ENCODE peak calls at places on chromosomes 12 and 14, in seven cellular contexts. Z is kidney epithelial cell, E is fibroblast of lung, U is mucosa of descending colon, D is GM23338, F is GM12864, T is astrocyte of the spinal cord. K is an unnamed sample.

GRCh38 chr12:630656-631632 is 32.3 kb downstream of the NINJ2 start:
- DNase-seq in D (peak; percentile 67), E (no peak), F (no peak), Z (no peak), T (no peak), U (peak; percentile 86), K (no peak)

GRCh38 chr14:54251356-54251755 is 145.5 kb upstream of the CDKN3 start:
- DNase-seq in F (no peak), E (no peak), T (no peak), Z (no peak), U (no peak), D (no peak), K (peak; percentile 21)

GRCh38 chr12:43789941-43790340 is 16.2 kb downstream of the TWF1 start:
- DNase-seq in D (no peak), Z (no peak), U (no peak), E (peak; percentile 63), F (no peak), T (peak; percentile 48), K (peak; percentile 82)

GRCh38 chr12:44457465-44457864 is 418.6 kb downstream of the NELL2 start:
- DNase-seq in F (no peak), D (peak; percentile 4), U (no peak), E (no peak), T (no peak), Z (no peak), K (no peak)

GRCh38 chr12:97637770-97638169 is 175.2 kb downstream of the RMST start:
- DNase-seq in D (no peak), F (no peak), T (peak; percentile 13), Z (peak; percentile 35), U (no peak), E (no peak), K (no peak)

GRCh38 chr14:94921870-94922585 is 152.1 kb upstream of the GSC start:
- DNase-seq in E (no peak), T (no peak), D (no peak), U (no peak), Z (no peak), F (no peak), K (peak; percentile 65)

GRCh38 chr12:15546102-15546701 is 223.9 kb downstream of the PTPRO start:
- DNase-seq in U (no peak), D (no peak), F (peak; percentile 13), T (no peak), E (no peak), Z (no peak), K (no peak)

GRCh38 chr14:94337274-94337673 is 14.1 kb upstream of the SERPINA6 start:
- DNase-seq in U (no peak), T (peak; percentile 48), E (peak; percentile 49), Z (no peak), F (no peak), D (no peak), K (peak; percentile 81)

GRCh38 chr14:106840258-106840657 is 1313.9 kb downstream of the TMEM121 start:
- DNase-seq in Z (no peak), T (no peak), U (no peak), E (no peak), D (no peak), F (no peak), K (no peak)

GRCh38 chr12:122880668-122881067 is 15.3 kb downstream of the VPS37B start:
- DNase-seq in F (no peak), T (peak; percentile 67), U (no peak), E (peak; percentile 61), Z (peak; percentile 42), D (peak; percentile 73), K (peak; percentile 81)

GRCh38 chr14:68665116-68665515 is 127.8 kb downstream of the ZFP36L1 start:
- DNase-seq in T (peak; percentile 54), E (peak; percentile 71), U (no peak), Z (no peak), D (no peak), F (no peak), K (peak; percentile 88)

GRCh38 chr12:88272456-88272855 is 130.3 kb downstream of the TMTC3 start:
- DNase-seq in E (no peak), U (no peak), D (no peak), F (no peak), T (no peak), Z (no peak), K (peak; percentile 28)

GRCh38 chr12:90163975-90164374 is 455.3 kb upstream of the ATP2B1 start:
- DNase-seq in U (no peak), E (no peak), F (no peak), D (peak; percentile 39), T (no peak), Z (no peak), K (peak; percentile 18)
- H3K4me3 ChIP-seq in U (no peak overlapping the region), E (no peak overlapping the region), F (no peak overlapping the region), D (no peak overlapping the region), T (no peak overlapping the region), Z (no peak overlapping the region), K (no peak overlapping the region)

GRCh38 chr14:96069421-96069820 is 30.3 kb downstream of the C14orf132 start:
- DNase-seq in Z (no peak), F (no peak), T (no peak), D (no peak), U (no peak), E (no peak), K (no peak)
- H3K4me3 ChIP-seq in Z (no peak overlapping the region), F (no peak overlapping the region), T (no peak overlapping the region), D (no peak overlapping the region), U (no peak overlapping the region), E (no peak overlapping the region), K (no peak overlapping the region)

DNA sequence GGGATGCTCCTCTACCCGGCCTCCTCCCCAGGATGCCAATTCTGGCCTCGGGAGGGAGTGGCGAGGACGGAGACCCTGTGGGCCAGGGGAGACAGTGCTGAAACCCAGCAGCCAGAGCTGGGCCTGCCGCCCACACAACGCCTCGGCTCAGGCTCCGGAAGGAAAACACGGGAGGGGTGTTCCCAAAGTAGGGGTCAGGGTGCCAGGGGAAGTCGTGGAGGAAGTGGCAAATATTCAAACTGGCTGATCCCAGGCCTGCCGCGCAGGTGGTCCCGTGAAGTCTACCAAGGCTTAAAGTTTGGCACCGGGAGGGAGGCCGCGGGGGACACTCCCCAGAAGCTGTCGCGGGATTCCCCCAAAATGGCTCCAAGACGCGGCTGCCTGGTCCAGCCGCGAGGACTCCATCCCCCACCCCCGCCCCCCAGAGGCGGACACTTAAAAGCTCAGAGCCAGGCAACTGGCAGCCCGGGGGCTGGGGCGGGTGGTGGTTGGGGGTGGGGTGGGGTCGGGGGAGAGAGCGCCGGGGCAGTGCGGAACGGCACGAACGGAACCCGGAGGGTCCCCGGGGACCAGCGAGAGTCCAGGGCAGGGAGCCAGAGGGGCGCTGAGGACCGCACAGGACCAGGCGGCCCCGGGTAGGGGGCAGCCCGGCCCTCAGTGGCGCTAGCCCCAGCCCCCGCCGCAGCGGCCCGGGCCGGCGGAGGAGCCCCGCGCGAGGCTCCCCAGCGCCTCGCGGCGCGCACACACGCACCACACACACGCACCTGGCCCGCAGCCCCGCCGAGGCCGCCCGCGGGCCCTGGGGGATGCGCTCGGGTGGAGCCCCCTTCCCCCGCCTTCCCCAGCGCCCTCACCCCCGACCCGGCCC is 20.0 kb downstream of the BEGAIN start:
- DNase-seq in F (no peak), Z (no peak), U (no peak), E (no peak), D (peak; percentile 65), T (no peak), K (no peak)
- H3K4me3 ChIP-seq in F (no peak overlapping the region), Z (peak overlapping the region; percentile 10), U (no peak overlapping the region), E (no peak overlapping the region), D (peak overlapping the region; percentile 73), T (no peak overlapping the region), K (no peak overlapping the region)

GRCh38 chr12:132205271-132206092 is 61.2 kb downstream of the NOC4L start:
- DNase-seq in Z (no peak), U (no peak), E (no peak), T (no peak), D (no peak), F (no peak), K (no peak)
- H3K4me3 ChIP-seq in Z (no peak overlapping the region), U (no peak overlapping the region), E (no peak overlapping the region), T (no peak overlapping the region), D (no peak overlapping the region), F (no peak overlapping the region), K (no peak overlapping the region)

K was measured in fibroblast of mammary gland.